ENCODE peak calls at places on chromosomes 1 and 21, in ten cellular contexts. One of them, this sample, is unnamed.

GRCh38 chr1:89607888-89608626 is 24.9 kb upstream of the LRRC8C start:
- DNase-seq in T47D: no peak
- DNase-seq in CD4-positive, alpha-beta T cell: peak; percentile 64
- DNase-seq in left colon: no peak
- DNase-seq in ELR: peak; percentile 46
- DNase-seq in COR-L47: no peak
- DNase-seq in HTR-8/SVneo: no peak
- DNase-seq in Right ventricle myocardium superior: peak; percentile 41
- DNase-seq in kidney glomerular epithelial cell: no peak
- DNase-seq in NCI-H1105: no peak
- DNase-seq in this sample: peak; percentile 49

GRCh38 chr21:26954591-26955214 is 12.2 kb downstream of the ADAMTS5 start:
- DNase-seq in Right ventricle myocardium superior: no peak
- DNase-seq in kidney glomerular epithelial cell: no peak
- DNase-seq in ELR: no peak
- DNase-seq in left colon: no peak
- DNase-seq in CD4-positive, alpha-beta T cell: no peak
- DNase-seq in NCI-H1105: no peak
- DNase-seq in HTR-8/SVneo: no peak
- DNase-seq in T47D: no peak
- DNase-seq in COR-L47: peak; percentile 5
- DNase-seq in this sample: no peak

GRCh38 chr1:164638506-164639202 is 79.7 kb downstream of the PBX1 start:
- DNase-seq in T47D: no peak
- DNase-seq in CD4-positive, alpha-beta T cell: no peak
- DNase-seq in COR-L47: no peak
- DNase-seq in left colon: no peak
- DNase-seq in NCI-H1105: no peak
- DNase-seq in ELR: no peak
- DNase-seq in Right ventricle myocardium superior: no peak
- DNase-seq in HTR-8/SVneo: no peak
- DNase-seq in kidney glomerular epithelial cell: no peak
- DNase-seq in this sample: no peak

GRCh38 chr21:46552274-46552673 is 52.6 kb downstream of the S100B start:
- DNase-seq in COR-L47: no peak
- DNase-seq in ELR: no peak
- DNase-seq in Right ventricle myocardium superior: no peak
- DNase-seq in kidney glomerular epithelial cell: no peak
- DNase-seq in T47D: no peak
- DNase-seq in left colon: no peak
- DNase-seq in NCI-H1105: no peak
- DNase-seq in HTR-8/SVneo: no peak
- DNase-seq in CD4-positive, alpha-beta T cell: peak; percentile 31
- DNase-seq in this sample: no peak

GRCh38 chr1:4079815-4080214 is 179.7 kb upstream of the C1orf174 start:
- DNase-seq in HTR-8/SVneo: no peak
- DNase-seq in CD4-positive, alpha-beta T cell: no peak
- DNase-seq in left colon: no peak
- DNase-seq in COR-L47: no peak
- DNase-seq in T47D: no peak
- DNase-seq in NCI-H1105: no peak
- DNase-seq in ELR: no peak
- DNase-seq in Right ventricle myocardium superior: no peak
- DNase-seq in kidney glomerular epithelial cell: no peak
- DNase-seq in this sample: no peak

GRCh38 chr1:54283214-54283996 is 83.4 kb downstream of the MRPL37 start:
- DNase-seq in CD4-positive, alpha-beta T cell: no peak
- DNase-seq in kidney glomerular epithelial cell: no peak
- DNase-seq in Right ventricle myocardium superior: no peak
- DNase-seq in HTR-8/SVneo: no peak
- DNase-seq in COR-L47: no peak
- DNase-seq in T47D: no peak
- DNase-seq in ELR: no peak
- DNase-seq in left colon: no peak
- DNase-seq in NCI-H1105: no peak
- DNase-seq in this sample: no peak

GRCh38 chr1:92192246-92192645 is 25.5 kb upstream of the C1orf146 start:
- DNase-seq in HTR-8/SVneo: no peak
- DNase-seq in Right ventricle myocardium superior: no peak
- DNase-seq in NCI-H1105: no peak
- DNase-seq in COR-L47: no peak
- DNase-seq in kidney glomerular epithelial cell: no peak
- DNase-seq in ELR: no peak
- DNase-seq in T47D: no peak
- DNase-seq in left colon: no peak
- DNase-seq in CD4-positive, alpha-beta T cell: no peak
- DNase-seq in this sample: no peak

GRCh38 chr1:248775496-248775895 is 19.9 kb upstream of the LYPD8 start:
- DNase-seq in CD4-positive, alpha-beta T cell: no peak
- DNase-seq in COR-L47: no peak
- DNase-seq in left colon: no peak
- DNase-seq in Right ventricle myocardium superior: no peak
- DNase-seq in T47D: no peak
- DNase-seq in NCI-H1105: no peak
- DNase-seq in ELR: no peak
- DNase-seq in kidney glomerular epithelial cell: no peak
- DNase-seq in HTR-8/SVneo: no peak
- DNase-seq in this sample: no peak

GRCh38 chr1:101284021-101284420 is 47.2 kb downstream of the S1PR1 start:
- DNase-seq in T47D: no peak
- DNase-seq in CD4-positive, alpha-beta T cell: peak; percentile 33
- DNase-seq in NCI-H1105: no peak
- DNase-seq in left colon: no peak
- DNase-seq in kidney glomerular epithelial cell: no peak
- DNase-seq in HTR-8/SVneo: no peak
- DNase-seq in ELR: no peak
- DNase-seq in Right ventricle myocardium superior: no peak
- DNase-seq in COR-L47: no peak
- DNase-seq in this sample: no peak